ENCODE peak calls at places on chromosomes 7 and 10, in seven cellular contexts. One of them, this sample, is unnamed.

GRCh38 chr10:12501324-12501723 is 152.0 kb downstream of the CAMK1D start:
- DNase-seq in brain microvascular endothelial cell: no peak
- DNase-seq in CD8-positive, alpha-beta T cell: no peak
- DNase-seq in endodermal cell: no peak
- DNase-seq in GM23338: no peak
- DNase-seq in A549: no peak
- DNase-seq in AG04450: no peak
- DNase-seq in this sample: no peak

GRCh38 chr7:114048386-114049235 is 129.8 kb upstream of the PPP1R3A start:
- DNase-seq in brain microvascular endothelial cell: peak
- DNase-seq in CD8-positive, alpha-beta T cell: no peak
- DNase-seq in endodermal cell: no peak
- DNase-seq in GM23338: peak
- DNase-seq in A549: peak
- DNase-seq in AG04450: no peak
- DNase-seq in this sample: no peak

GRCh38 chr10:11163990-11164805 is 146.5 kb downstream of the CELF2 start:
- DNase-seq in brain microvascular endothelial cell: no peak
- DNase-seq in CD8-positive, alpha-beta T cell: no peak
- DNase-seq in endodermal cell: no peak
- DNase-seq in GM23338: no peak
- DNase-seq in A549: no peak
- DNase-seq in AG04450: no peak
- DNase-seq in this sample: no peak

GRCh38 chr7:36658603-36659516 is 65.4 kb downstream of the AOAH start:
- DNase-seq in brain microvascular endothelial cell: peak
- DNase-seq in CD8-positive, alpha-beta T cell: no peak
- DNase-seq in endodermal cell: peak
- DNase-seq in GM23338: peak
- DNase-seq in A549: peak
- DNase-seq in AG04450: peak
- DNase-seq in this sample: peak

GRCh38 chr10:33571616-33572015 is 237.1 kb upstream of the NRP1 start:
- DNase-seq in brain microvascular endothelial cell: no peak
- DNase-seq in CD8-positive, alpha-beta T cell: no peak
- DNase-seq in endodermal cell: no peak
- DNase-seq in GM23338: no peak
- DNase-seq in A549: no peak
- DNase-seq in AG04450: no peak
- DNase-seq in this sample: no peak

GRCh38 chr7:13903997-13904396 is 85.5 kb downstream of the ETV1 start:
- DNase-seq in brain microvascular endothelial cell: no peak
- DNase-seq in CD8-positive, alpha-beta T cell: no peak
- DNase-seq in endodermal cell: no peak
- DNase-seq in GM23338: no peak
- DNase-seq in A549: no peak
- DNase-seq in AG04450: no peak
- DNase-seq in this sample: no peak

GRCh38 chr7:30390872-30391646 is 87.5 kb downstream of the NOD1 start:
- DNase-seq in brain microvascular endothelial cell: no peak
- DNase-seq in CD8-positive, alpha-beta T cell: no peak
- DNase-seq in endodermal cell: peak
- DNase-seq in GM23338: peak
- DNase-seq in A549: no peak
- DNase-seq in AG04450: no peak
- DNase-seq in this sample: no peak

GRCh38 chr10:43105119-43105792 is 28.4 kb downstream of the RET start:
- DNase-seq in brain microvascular endothelial cell: peak
- DNase-seq in CD8-positive, alpha-beta T cell: peak
- DNase-seq in endodermal cell: peak
- DNase-seq in GM23338: peak
- DNase-seq in A549: peak
- DNase-seq in AG04450: no peak
- DNase-seq in this sample: no peak

GRCh38 chr7:157612664-157613561 is 276.1 kb downstream of the DNAJB6 start:
- DNase-seq in brain microvascular endothelial cell: peak
- DNase-seq in CD8-positive, alpha-beta T cell: peak
- DNase-seq in endodermal cell: peak
- DNase-seq in GM23338: peak
- DNase-seq in A549: no peak
- DNase-seq in AG04450: no peak
- DNase-seq in this sample: no peak

GRCh38 chr10:122323941-122324675 is 50.4 kb upstream of the PLEKHA1 start:
- DNase-seq in brain microvascular endothelial cell: no peak
- DNase-seq in CD8-positive, alpha-beta T cell: no peak
- DNase-seq in endodermal cell: no peak
- DNase-seq in GM23338: no peak
- DNase-seq in A549: no peak
- DNase-seq in AG04450: no peak
- DNase-seq in this sample: no peak

GRCh38 chr10:35089641-35090161 is 440 bp downstream of the CUL2 start:
- DNase-seq in brain microvascular endothelial cell: no peak
- DNase-seq in CD8-positive, alpha-beta T cell: no peak
- DNase-seq in endodermal cell: no peak
- DNase-seq in GM23338: peak
- DNase-seq in A549: peak
- DNase-seq in AG04450: no peak
- DNase-seq in this sample: no peak

GRCh38 chr7:126424985-126425384 is 827.8 kb downstream of the GRM8 start:
- DNase-seq in brain microvascular endothelial cell: no peak
- DNase-seq in CD8-positive, alpha-beta T cell: no peak
- DNase-seq in endodermal cell: no peak
- DNase-seq in GM23338: no peak
- DNase-seq in A549: no peak
- DNase-seq in AG04450: no peak
- DNase-seq in this sample: no peak

GRCh38 chr7:28621369-28621807 is 209.1 kb downstream of the CREB5 start:
- DNase-seq in brain microvascular endothelial cell: no peak
- DNase-seq in CD8-positive, alpha-beta T cell: no peak
- DNase-seq in endodermal cell: no peak
- DNase-seq in GM23338: no peak
- DNase-seq in A549: no peak
- DNase-seq in AG04450: no peak
- DNase-seq in this sample: no peak

GRCh38 chr10:121478590-121478989 is 119.7 kb downstream of the FGFR2 start:
- DNase-seq in brain microvascular endothelial cell: no peak
- DNase-seq in CD8-positive, alpha-beta T cell: no peak
- DNase-seq in endodermal cell: no peak
- DNase-seq in GM23338: no peak
- DNase-seq in A549: no peak
- DNase-seq in AG04450: no peak
- DNase-seq in this sample: no peak

GRCh38 chr10:83164134-83164533 is 975.2 kb upstream of the GHITM start:
- DNase-seq in brain microvascular endothelial cell: no peak
- DNase-seq in CD8-positive, alpha-beta T cell: no peak
- DNase-seq in endodermal cell: no peak
- DNase-seq in GM23338: no peak
- DNase-seq in A549: no peak
- DNase-seq in AG04450: no peak
- DNase-seq in this sample: no peak

GRCh38 chr10:121675344-121675743 is 77.1 kb upstream of the FGFR2 start:
- DNase-seq in brain microvascular endothelial cell: no peak
- DNase-seq in CD8-positive, alpha-beta T cell: no peak
- DNase-seq in endodermal cell: no peak
- DNase-seq in GM23338: no peak
- DNase-seq in A549: no peak
- DNase-seq in AG04450: no peak
- DNase-seq in this sample: no peak

GRCh38 chr10:44847110-44847509 is 64.0 kb upstream of the TMEM72 start:
- DNase-seq in brain microvascular endothelial cell: no peak
- DNase-seq in CD8-positive, alpha-beta T cell: no peak
- DNase-seq in endodermal cell: no peak
- DNase-seq in GM23338: no peak
- DNase-seq in A549: no peak
- DNase-seq in AG04450: no peak
- DNase-seq in this sample: no peak

GRCh38 chr10:44850356-44850934 is 60.7 kb upstream of the TMEM72 start:
- DNase-seq in brain microvascular endothelial cell: no peak
- DNase-seq in CD8-positive, alpha-beta T cell: no peak
- DNase-seq in endodermal cell: no peak
- DNase-seq in GM23338: no peak
- DNase-seq in A549: no peak
- DNase-seq in AG04450: no peak
- DNase-seq in this sample: no peak

GRCh38 chr10:44848211-44848610 is 62.9 kb upstream of the TMEM72 start:
- DNase-seq in brain microvascular endothelial cell: no peak
- DNase-seq in CD8-positive, alpha-beta T cell: no peak
- DNase-seq in endodermal cell: no peak
- DNase-seq in GM23338: no peak
- DNase-seq in A549: no peak
- DNase-seq in AG04450: no peak
- DNase-seq in this sample: no peak

GRCh38 chr10:44843484-44843883 is 67.7 kb upstream of the TMEM72 start:
- DNase-seq in brain microvascular endothelial cell: no peak
- DNase-seq in CD8-positive, alpha-beta T cell: no peak
- DNase-seq in endodermal cell: no peak
- DNase-seq in GM23338: no peak
- DNase-seq in A549: no peak
- DNase-seq in AG04450: no peak
- DNase-seq in this sample: no peak

GRCh38 chr10:44845672-44846071 is 65.5 kb upstream of the TMEM72 start:
- DNase-seq in brain microvascular endothelial cell: no peak
- DNase-seq in CD8-positive, alpha-beta T cell: no peak
- DNase-seq in endodermal cell: no peak
- DNase-seq in GM23338: no peak
- DNase-seq in A549: no peak
- DNase-seq in AG04450: no peak
- DNase-seq in this sample: no peak
- H3K4me3 ChIP-seq in brain microvascular endothelial cell: no peak
- H3K4me3 ChIP-seq in CD8-positive, alpha-beta T cell: no peak
- H3K4me3 ChIP-seq in endodermal cell: no peak
- H3K4me3 ChIP-seq in GM23338: no peak
- H3K4me3 ChIP-seq in A549: no peak
- H3K4me3 ChIP-seq in AG04450: no peak
- H3K4me3 ChIP-seq in this sample: no peak

GRCh38 chr7:82677064-82677463 is 233.5 kb upstream of the CACNA2D1 start:
- DNase-seq in brain microvascular endothelial cell: no peak
- DNase-seq in CD8-positive, alpha-beta T cell: no peak
- DNase-seq in endodermal cell: peak
- DNase-seq in GM23338: peak
- DNase-seq in A549: no peak
- DNase-seq in AG04450: no peak
- DNase-seq in this sample: no peak
- TF ChIP-seq CTCF in brain microvascular endothelial cell: no peak
- TF ChIP-seq CTCF in CD8-positive, alpha-beta T cell: no peak
- TF ChIP-seq CTCF in endodermal cell: peak
- TF ChIP-seq CTCF in GM23338: peak
- TF ChIP-seq CTCF in A549: no peak
- TF ChIP-seq CTCF in AG04450: no peak
- TF ChIP-seq CTCF in this sample: no peak

DNA sequence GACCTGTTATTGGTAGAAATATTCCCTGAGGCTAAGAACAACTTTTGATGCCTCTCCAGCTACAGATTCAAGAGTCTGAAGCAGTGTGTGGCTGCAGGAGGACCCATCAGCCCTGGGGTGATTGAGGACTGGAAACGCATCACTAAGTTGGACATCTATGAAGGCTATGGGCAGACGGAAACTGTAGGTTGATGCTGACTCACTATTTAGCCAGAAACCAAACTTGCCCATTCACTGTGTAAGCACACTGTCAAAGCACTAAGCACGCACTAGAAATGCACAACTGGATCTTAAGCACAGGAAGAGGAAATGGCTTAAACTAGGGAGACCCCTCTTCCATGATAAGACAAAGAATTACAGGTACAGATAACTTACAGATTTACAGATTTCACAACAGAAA is 20.8 kb downstream of the ACSM6 start:
- DNase-seq in brain microvascular endothelial cell: peak
- DNase-seq in CD8-positive, alpha-beta T cell: no peak
- DNase-seq in endodermal cell: no peak
- DNase-seq in GM23338: no peak
- DNase-seq in A549: peak
- DNase-seq in AG04450: no peak
- DNase-seq in this sample: no peak
- H3K4me3 ChIP-seq in brain microvascular endothelial cell: no peak
- H3K4me3 ChIP-seq in CD8-positive, alpha-beta T cell: no peak
- H3K4me3 ChIP-seq in endodermal cell: no peak
- H3K4me3 ChIP-seq in GM23338: no peak
- H3K4me3 ChIP-seq in A549: no peak
- H3K4me3 ChIP-seq in AG04450: no peak
- H3K4me3 ChIP-seq in this sample: no peak

DNA sequence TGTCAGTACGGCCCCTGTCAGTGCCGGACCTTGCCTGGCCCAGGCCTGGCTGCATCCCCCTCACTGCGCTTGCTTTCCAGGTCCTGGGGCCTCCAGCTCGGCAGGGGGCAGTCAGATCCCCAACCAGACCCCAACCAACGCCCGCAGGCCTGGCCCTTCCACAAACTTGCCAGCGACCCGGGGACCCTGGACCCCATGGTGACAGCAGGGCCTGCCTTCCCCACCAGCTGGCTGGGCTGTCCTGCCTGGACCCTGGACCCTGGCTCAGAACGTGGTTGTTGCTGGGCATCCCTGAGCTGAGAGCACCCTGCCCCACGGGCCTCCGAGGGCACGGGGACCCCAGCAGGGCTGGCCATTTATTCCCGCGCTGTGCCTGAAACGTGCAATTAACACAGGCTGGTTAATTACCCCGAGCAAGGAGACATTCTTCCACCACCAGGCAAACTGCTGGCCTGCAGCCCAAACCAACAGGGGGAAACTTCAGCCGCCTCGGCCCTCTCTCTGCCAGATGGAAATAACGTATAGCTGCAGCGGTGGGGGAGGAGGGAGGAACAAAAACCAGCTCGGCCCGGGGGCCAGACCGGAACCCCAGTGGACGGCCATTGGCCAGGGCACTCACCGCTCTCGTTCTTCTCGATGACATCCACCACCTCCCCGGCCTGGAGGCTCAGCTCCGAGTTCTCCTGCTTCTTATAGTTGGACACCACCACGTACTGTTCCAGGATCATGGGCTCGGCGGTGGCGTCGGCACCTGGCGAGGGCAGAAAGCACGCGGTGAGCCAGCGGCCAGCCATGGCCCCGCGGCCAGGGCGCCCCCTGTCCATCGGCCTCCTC is 167.1 kb downstream of the NEURL1 start:
- DNase-seq in brain microvascular endothelial cell: peak
- DNase-seq in CD8-positive, alpha-beta T cell: no peak
- DNase-seq in endodermal cell: no peak
- DNase-seq in GM23338: no peak
- DNase-seq in A549: no peak
- DNase-seq in AG04450: no peak
- DNase-seq in this sample: no peak
- TF ChIP-seq CTCF in brain microvascular endothelial cell: peak
- TF ChIP-seq CTCF in CD8-positive, alpha-beta T cell: no peak
- TF ChIP-seq CTCF in endodermal cell: no peak
- TF ChIP-seq CTCF in GM23338: no peak
- TF ChIP-seq CTCF in A549: no peak
- TF ChIP-seq CTCF in AG04450: peak
- TF ChIP-seq CTCF in this sample: peak

DNA sequence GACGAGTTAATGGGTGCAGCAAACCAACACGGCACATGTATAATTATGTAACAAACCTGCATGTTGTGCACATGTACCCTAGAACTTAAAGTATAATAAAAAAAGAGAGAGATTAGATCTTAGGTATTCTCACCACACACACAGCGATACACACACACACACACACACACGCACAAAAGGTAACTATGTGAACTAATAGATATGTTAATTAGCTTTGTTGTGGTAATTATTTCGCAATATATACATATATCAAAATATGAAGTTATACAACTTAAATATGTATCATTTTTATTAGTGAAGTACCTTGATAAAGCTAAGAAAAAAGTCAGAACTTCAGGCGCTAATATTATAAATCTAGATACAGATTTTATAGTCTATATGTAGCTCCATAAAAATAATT is 849.2 kb downstream of the IPMK start:
- DNase-seq in brain microvascular endothelial cell: no peak
- DNase-seq in CD8-positive, alpha-beta T cell: no peak
- DNase-seq in endodermal cell: no peak
- DNase-seq in GM23338: no peak
- DNase-seq in A549: no peak
- DNase-seq in AG04450: no peak
- DNase-seq in this sample: no peak
- H3K4me3 ChIP-seq in brain microvascular endothelial cell: no peak
- H3K4me3 ChIP-seq in CD8-positive, alpha-beta T cell: no peak
- H3K4me3 ChIP-seq in endodermal cell: no peak
- H3K4me3 ChIP-seq in GM23338: no peak
- H3K4me3 ChIP-seq in A549: no peak
- H3K4me3 ChIP-seq in AG04450: no peak
- H3K4me3 ChIP-seq in this sample: no peak

This sample was measured in AG04449.